ENCODE peak calls at places on chromosome 9, in four cellular contexts. R is putamen, B is T follicular helper cell, N is globus pallidus. K is an unnamed sample.

GRCh38 chr9:113215142-113215541 is 5.9 kb downstream of the FKBP15 start:
- DNase-seq in R (no peak), N (no peak), B (no peak), K (no peak)

GRCh38 chr9:111525056-111525977 is at the start of gene ZNF483:
- DNase-seq in N (peak; percentile 83), B (peak; percentile 74), R (peak; percentile 88), K (peak; percentile 58)

GRCh38 chr9:37200572-37201005 is 80.2 kb downstream of the ZCCHC7 start:
- DNase-seq in B (no peak), N (no peak), R (no peak), K (no peak)

GRCh38 chr9:135404451-135405144 is 75.0 kb upstream of the PPP1R26 start:
- DNase-seq in N (no peak), B (no peak), R (no peak), K (no peak)

GRCh38 chr9:116605060-116605459 is 82.0 kb upstream of the TRIM32 start:
- DNase-seq in N (peak; percentile 63), R (peak; percentile 41), B (no peak), K (no peak)

GRCh38 chr9:95111716-95112115 is 205.8 kb downstream of the FANCC start:
- DNase-seq in B (no peak), N (no peak), R (no peak), K (no peak)

GRCh38 chr9:124084087-124084486 is 72.5 kb downstream of the LHX2 start:
- DNase-seq in N (no peak), B (no peak), R (no peak), K (no peak)

GRCh38 chr9:128006360-128007024 is 25.7 kb upstream of the EEIG1 start:
- DNase-seq in R (no peak), B (no peak), N (no peak), K (no peak)

GRCh38 chr9:108575286-108575685 is 280.5 kb downstream of the ACTL7B start:
- DNase-seq in N (no peak), B (no peak), R (no peak), K (no peak)

GRCh38 chr9:127958728-127959127 is 21.1 kb upstream of the DPM2 start:
- DNase-seq in R (no peak), B (no peak), N (no peak), K (no peak)

GRCh38 chr9:117696141-117696540 is 8.1 kb upstream of the TLR4 start:
- DNase-seq in B (no peak), R (no peak), N (no peak), K (no peak)

GRCh38 chr9:17191095-17191494 is 56.3 kb downstream of the CNTLN start:
- DNase-seq in R (no peak), N (no peak), B (no peak), K (no peak)

GRCh38 chr9:105103776-105104175 is 140.7 kb upstream of the SLC44A1 start:
- DNase-seq in R (no peak), B (no peak), N (no peak), K (no peak)

GRCh38 chr9:85212887-85213286 is 528.9 kb downstream of the AGTPBP1 start:
- DNase-seq in R (peak; percentile 27), B (no peak), N (no peak), K (no peak)

GRCh38 chr9:124214116-124214515 is 43.6 kb upstream of the NEK6 start:
- DNase-seq in N (no peak), B (no peak), R (no peak), K (no peak)

GRCh38 chr9:34589656-34590375 is at the start of gene CNTFR:
- DNase-seq in N (peak; percentile 76), R (peak; percentile 74), B (no peak), K (no peak)

GRCh38 chr9:78261403-78262001 is 25.6 kb downstream of the CEP78 start:
- DNase-seq in B (no peak), N (peak; percentile 40), R (peak; percentile 15), K (no peak)

GRCh38 chr9:76441551-76442322 is 17.2 kb upstream of the GCNT1 start:
- DNase-seq in N (no peak), B (no peak), R (no peak), K (no peak)

GRCh38 chr9:112631313-112631712 is 86.6 kb downstream of the INIP start:
- DNase-seq in R (no peak), B (no peak), N (no peak), K (no peak)

GRCh38 chr9:37753489-37754190 is at the start of gene TRMT10B:
- DNase-seq in R (peak; percentile 68), N (peak; percentile 66), B (peak; percentile 56), K (peak; percentile 52)

GRCh38 chr9:84169240-84169639 is 171.3 kb downstream of the SLC28A3 start:
- DNase-seq in R (no peak), N (no peak), B (no peak), K (no peak)

GRCh38 chr9:99269429-99269828 is 47.3 kb downstream of the SEC61B start:
- DNase-seq in R (no peak), B (no peak), N (no peak), K (no peak)

GRCh38 chr9:97853844-97854695 is 1.0 kb downstream of the FOXE1 start:
- DNase-seq in N (no peak), B (peak; percentile 36), R (no peak), K (peak; percentile 41)

GRCh38 chr9:110875275-110875674 is 163.0 kb downstream of the LPAR1 start:
- DNase-seq in R (peak; percentile 45), N (peak; percentile 69), B (no peak), K (no peak)

GRCh38 chr9:134571946-134572914 is 69.4 kb upstream of the COL5A1 start:
- DNase-seq in B (no peak), N (no peak), R (no peak), K (peak; percentile 22)

GRCh38 chr9:27181381-27181780 is 72.4 kb downstream of the TEK start:
- DNase-seq in N (no peak), R (no peak), B (no peak), K (no peak)

GRCh38 chr9:124840300-124840833 is 12.9 kb upstream of the WDR38 start:
- DNase-seq in R (no peak), B (no peak), N (no peak), K (no peak)

GRCh38 chr9:120531683-120532300 is 48.2 kb downstream of the CDK5RAP2 start:
- DNase-seq in B (no peak), N (no peak), R (peak; percentile 48), K (no peak)